ENCODE peak calls at places on chromosomes 3 and 15, in seven cellular contexts. C is NCI-H510A treated with DMSO at 0.1 percent for 48 hours, O is AG20443, K is aorta, X is colonic mucosa, E is activated B cell treated with CpG ODN at 0.5 μM for 24 hours, T is SW480. J is an unnamed sample.

GRCh38 chr3:171704002-171704401 is 106.3 kb downstream of the PLD1 start:
- DNase-seq in C (no peak), O (peak), K (no peak), X (peak), E (no peak), T (peak), J (peak)

GRCh38 chr15:29106116-29106515 is 163.5 kb downstream of the NSMCE3 start:
- DNase-seq in C (no peak), O (no peak), K (no peak), X (no peak), E (no peak), T (no peak), J (no peak)

GRCh38 chr3:175495331-175495730 is 636.2 kb downstream of the NAALADL2 start:
- DNase-seq in C (no peak), O (no peak), K (no peak), X (no peak), E (no peak), T (no peak), J (no peak)

GRCh38 chr15:58401276-58401675 is 30.5 kb upstream of the LIPC start:
- DNase-seq in C (no peak), O (no peak), K (no peak), X (no peak), E (no peak), T (no peak), J (no peak)

GRCh38 chr3:192812736-192813383 is 85.5 kb upstream of the FGF12 start:
- DNase-seq in C (peak), O (peak), K (no peak), X (peak), E (no peak), T (peak), J (peak)

GRCh38 chr3:44476963-44477311 is 533 bp downstream of the ZNF445 start:
- DNase-seq in C (no peak), O (no peak), K (no peak), X (no peak), E (no peak), T (no peak), J (no peak)

GRCh38 chr3:99532246-99532645 is 106.1 kb upstream of the COL8A1 start:
- DNase-seq in C (peak), O (peak), K (peak), X (peak), E (no peak), T (peak), J (peak)

GRCh38 chr15:22944651-22945050 is 35.5 kb downstream of the CYFIP1 start:
- DNase-seq in C (peak), O (no peak), K (peak), X (peak), E (no peak), T (peak), J (peak)

GRCh38 chr3:49842843-49843242 is 13.5 kb downstream of the TRAIP start:
- DNase-seq in C (no peak), O (no peak), K (no peak), X (no peak), E (no peak), T (no peak), J (no peak)

GRCh38 chr3:37910666-37911400 is 49.2 kb downstream of the CTDSPL start:
- DNase-seq in C (no peak), O (no peak), K (no peak), X (no peak), E (no peak), T (peak), J (no peak)

GRCh38 chr3:156691920-156692319 is 17.5 kb downstream of the TIPARP start:
- DNase-seq in C (no peak), O (peak), K (no peak), X (no peak), E (no peak), T (no peak), J (peak)

GRCh38 chr3:117644203-117644602 is 934.6 kb downstream of the TUSC7 start:
- DNase-seq in C (no peak), O (no peak), K (no peak), X (no peak), E (no peak), T (no peak), J (no peak)

GRCh38 chr15:89486726-89487050 is 9.7 kb downstream of the RHCG start:
- DNase-seq in C (no peak), O (peak), K (peak), X (peak), E (peak), T (peak), J (no peak)

GRCh38 chr3:149414557-149415231 is 37.2 kb upstream of the TM4SF1 start:
- DNase-seq in C (peak), O (peak), K (no peak), X (no peak), E (no peak), T (no peak), J (peak)

GRCh38 chr15:69357773-69358765 is 56.1 kb upstream of the KIF23 start:
- DNase-seq in C (no peak), O (peak), K (no peak), X (peak), E (no peak), T (peak), J (no peak)

GRCh38 chr15:98620020-98620419 is 28.3 kb upstream of the IGF1R start:
- DNase-seq in C (no peak), O (no peak), K (no peak), X (no peak), E (no peak), T (no peak), J (no peak)

GRCh38 chr15:100687532-100688215 is 85.3 kb downstream of the ASB7 start:
- DNase-seq in C (no peak), O (peak), K (no peak), X (no peak), E (no peak), T (no peak), J (no peak)

GRCh38 chr3:148916132-148916531 is 51.0 kb downstream of the CPA3 start:
- DNase-seq in C (no peak), O (no peak), K (no peak), X (no peak), E (no peak), T (no peak), J (no peak)

GRCh38 chr3:30964612-30965011 is 70.2 kb upstream of the GADL1 start:
- DNase-seq in C (no peak), O (no peak), K (no peak), X (no peak), E (no peak), T (no peak), J (no peak)

GRCh38 chr15:75230016-75230343 is 28.2 kb upstream of the GOLGA6C start:
- DNase-seq in C (no peak), O (no peak), K (no peak), X (no peak), E (peak), T (no peak), J (no peak)

GRCh38 chr3:120928991-120929390 is 21.0 kb downstream of the STXBP5L start:
- DNase-seq in C (no peak), O (no peak), K (no peak), X (no peak), E (no peak), T (peak), J (peak)

GRCh38 chr3:113551821-113552220 is 19.5 kb downstream of the SIDT1 start:
- DNase-seq in C (no peak), O (no peak), K (no peak), X (no peak), E (no peak), T (no peak), J (peak)

GRCh38 chr15:54101664-54102270 is 123.5 kb downstream of the UNC13C start:
- DNase-seq in C (no peak), O (no peak), K (no peak), X (no peak), E (no peak), T (no peak), J (no peak)

GRCh38 chr3:168248383-168249047 is 152.8 kb upstream of the GOLIM4 start:
- DNase-seq in C (no peak), O (peak), K (peak), X (no peak), E (no peak), T (peak), J (no peak)

GRCh38 chr3:53739926-53740325 is 106.3 kb downstream of the CHDH start:
- DNase-seq in C (no peak), O (no peak), K (no peak), X (no peak), E (no peak), T (no peak), J (no peak)